ENCODE peak calls at places on chromosomes 2 and 18, in five cellular contexts. E is fibroblast of lung, I is RWPE1, F is ascending aorta, Z is stomach. B is an unnamed sample.

GRCh38 chr2:239106314-239106908 is 258.5 kb downstream of the TWIST2 start:
- DNase-seq in Z (peak), E (peak), I (peak), F (no peak), B (no peak)

GRCh38 chr2:134892282-134893054 is 26.2 kb upstream of the CCNT2 start:
- DNase-seq in I (no peak), F (no peak), Z (no peak), E (no peak), B (no peak)

GRCh38 chr2:71277536-71278103 is 50.7 kb upstream of the PAIP2B start:
- DNase-seq in Z (no peak), I (peak), F (peak), E (peak), B (no peak)

GRCh38 chr2:69126341-69126740 is 113.4 kb downstream of the ANTXR1 start:
- DNase-seq in Z (no peak), I (no peak), F (no peak), E (no peak), B (no peak)

GRCh38 chr2:5555636-5556035 is 136.5 kb upstream of the SOX11 start:
- DNase-seq in E (no peak), Z (no peak), F (no peak), I (no peak), B (no peak)

GRCh38 chr2:131038258-131039100 is 54.8 kb downstream of the FAM168B start:
- DNase-seq in F (peak), E (no peak), I (no peak), Z (no peak), B (no peak)

GRCh38 chr2:26805241-26805676 is 19.4 kb downstream of the CENPA start:
- DNase-seq in E (peak), Z (no peak), I (peak), F (no peak), B (no peak)

GRCh38 chr2:138298120-138298814 is 203.3 kb upstream of the SPOPL start:
- DNase-seq in E (no peak), Z (no peak), I (no peak), F (no peak), B (no peak)

GRCh38 chr2:70104231-70105111 is 17.2 kb downstream of the PCBP1 start:
- DNase-seq in E (peak), Z (peak), I (no peak), F (peak), B (no peak)

GRCh38 chr18:44811586-44812125 is 131.0 kb downstream of the SETBP1 start:
- DNase-seq in E (no peak), Z (no peak), I (no peak), F (no peak), B (no peak)

GRCh38 chr2:55985406-55985805 is 61.8 kb upstream of the EFEMP1 start:
- DNase-seq in F (no peak), Z (no peak), E (no peak), I (no peak), B (no peak)

GRCh38 chr2:118845843-118846666 is 1.4 kb downstream of the EN1 start:
- DNase-seq in Z (no peak), E (no peak), F (peak), I (no peak), B (no peak)

GRCh38 chr2:158756331-158756730 is 38.8 kb upstream of the DAPL1 start:
- DNase-seq in Z (no peak), I (no peak), F (no peak), E (no peak), B (no peak)

GRCh38 chr2:46308629-46309028 is 11.4 kb downstream of the EPAS1 start:
- DNase-seq in F (no peak), I (no peak), E (no peak), Z (no peak), B (no peak)

GRCh38 chr2:238238766-238239551 is 879 bp downstream of the HES6 start:
- DNase-seq in E (peak), I (no peak), F (no peak), Z (no peak), B (no peak)

GRCh38 chr2:190879474-190880373 is 897 bp upstream of the GLS start:
- DNase-seq in Z (no peak), F (no peak), I (no peak), E (peak), B (no peak)

GRCh38 chr2:19878268-19879046 is 23.3 kb downstream of the TTC32 start:
- DNase-seq in F (no peak), Z (no peak), I (no peak), E (no peak), B (peak)

GRCh38 chr2:30267576-30267975 is 36.2 kb downstream of the LBH start:
- DNase-seq in E (no peak), F (no peak), Z (no peak), I (no peak), B (no peak)

GRCh38 chr18:36296591-36297418 is 708 bp upstream of the FHOD3 start:
- DNase-seq in E (peak), I (peak), F (peak), Z (no peak), B (peak)

GRCh38 chr2:58449286-58450010 is 208.3 kb upstream of the FANCL start:
- DNase-seq in Z (no peak), E (peak), F (no peak), I (no peak), B (no peak)

GRCh38 chr2:101560780-101561315 is 85.9 kb upstream of the RFX8 start:
- DNase-seq in F (no peak), I (no peak), E (no peak), Z (no peak), B (no peak)

GRCh38 chr2:10389596-10389995 is 58.5 kb downstream of the ODC1 start:
- DNase-seq in I (no peak), Z (peak), E (no peak), F (no peak), B (no peak)

GRCh38 chr2:151780938-151781337 is 46.7 kb upstream of the NEB start:
- DNase-seq in Z (no peak), F (no peak), I (no peak), E (no peak), B (no peak)

GRCh38 chr2:205235434-205235833 is 446.9 kb upstream of the NRP2 start:
- DNase-seq in Z (no peak), I (peak), E (peak), F (no peak), B (no peak)

GRCh38 chr2:232416521-232417470 is 10.2 kb downstream of the ALPG start:
- DNase-seq in F (no peak), Z (no peak), E (no peak), I (no peak), B (no peak)

GRCh38 chr2:24886114-24886501 is 33.9 kb downstream of the ADCY3 start:
- DNase-seq in I (no peak), F (no peak), Z (no peak), E (no peak), B (no peak)

GRCh38 chr2:203876328-203876727 is 8.8 kb downstream of the CTLA4 start:
- DNase-seq in Z (no peak), I (no peak), F (no peak), E (no peak), B (no peak)

GRCh38 chr2:27735263-27735904 is 36.1 kb upstream of the MRPL33 start:
- DNase-seq in F (peak), I (peak), Z (peak), E (peak), B (no peak)

GRCh38 chr2:179824961-179825360 is 36.5 kb downstream of the ZNF385B start:
- DNase-seq in E (no peak), I (no peak), F (no peak), Z (no peak), B (no peak)

GRCh38 chr2:234661146-234661545 is 164.3 kb upstream of the ARL4C start:
- DNase-seq in F (no peak), I (no peak), Z (no peak), E (no peak), B (no peak)

GRCh38 chr2:49105506-49105905 is 48.8 kb downstream of the FSHR start:
- DNase-seq in F (no peak), I (no peak), Z (no peak), E (no peak), B (no peak)

GRCh38 chr2:176934869-176935415 is 277.7 kb upstream of the HNRNPA3 start:
- DNase-seq in E (no peak), I (no peak), Z (no peak), F (no peak), B (no peak)

GRCh38 chr2:240131941-240132650 is 4.0 kb downstream of the COPS9 start:
- DNase-seq in F (peak), Z (no peak), I (no peak), E (no peak), B (peak)

GRCh38 chr18:76658627-76659026 is 163.6 kb upstream of the ZNF516 start:
- DNase-seq in Z (no peak), F (no peak), I (no peak), E (peak), B (no peak)

GRCh38 chr18:49368876-49369440 is 91.5 kb downstream of the DYM start:
- DNase-seq in F (no peak), Z (peak), I (peak), E (peak), B (no peak)

GRCh38 chr2:226733189-226733858 is 66.3 kb downstream of the IRS1 start:
- DNase-seq in E (no peak), F (no peak), I (no peak), Z (no peak), B (no peak)

GRCh38 chr2:96111823-96112500 is 4.4 kb downstream of the ADRA2B start:
- DNase-seq in Z (no peak), I (no peak), F (no peak), E (no peak), B (no peak)
- TF ChIP-seq CTCF in Z (no peak), I (no peak), F (no peak), E (no peak), B (no peak)

DNA sequence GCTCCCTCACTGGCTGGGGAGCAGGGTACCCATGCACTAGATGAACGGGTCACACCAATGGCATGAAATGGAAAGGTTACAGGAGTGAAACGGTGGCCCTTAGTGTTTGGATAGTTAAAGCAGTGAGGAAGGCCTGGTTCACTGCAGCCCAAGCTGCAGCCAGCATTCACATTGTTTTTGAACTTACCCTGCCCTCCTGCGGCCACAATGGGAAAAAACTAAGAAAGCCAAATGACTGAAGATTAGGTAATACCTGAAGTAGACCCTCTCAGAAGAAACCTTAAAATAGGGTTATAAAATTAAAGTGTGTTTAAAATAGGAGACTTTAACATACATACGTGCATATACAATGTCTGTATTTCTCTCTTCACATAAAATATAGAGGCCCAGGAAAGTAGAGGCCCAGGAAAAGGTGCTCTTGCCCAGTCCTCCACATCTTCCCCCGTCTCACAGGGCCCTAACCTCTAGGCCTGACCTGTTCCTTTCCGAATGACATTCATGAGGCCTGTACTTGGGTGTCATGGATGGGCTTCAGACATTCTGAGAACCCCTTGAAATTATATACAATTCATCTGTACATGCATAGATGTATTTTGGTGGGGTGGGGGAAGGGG is 33.3 kb downstream of the DOK1 start:
- DNase-seq in Z (peak), E (peak), F (peak), I (peak), B (no peak)
- TF ChIP-seq CTCF in Z (peak), E (peak), F (peak), I (peak), B (peak)

GRCh38 chr2:156930423-156930822 is 327.1 kb upstream of the GALNT5 start:
- DNase-seq in F (no peak), I (no peak), Z (no peak), E (no peak), B (no peak)

GRCh38 chr2:156933580-156934225 is 323.8 kb upstream of the GALNT5 start:
- DNase-seq in E (no peak), I (no peak), Z (no peak), F (no peak), B (no peak)

GRCh38 chr2:156937430-156937829 is 320.1 kb upstream of the GALNT5 start:
- DNase-seq in F (no peak), I (no peak), E (no peak), Z (no peak), B (no peak)

GRCh38 chr2:156935611-156936010 is 321.9 kb upstream of the GALNT5 start:
- DNase-seq in E (peak), F (no peak), I (peak), Z (no peak), B (no peak)
- TF ChIP-seq CTCF in E (no peak), F (no peak), I (no peak), Z (no peak), B (no peak)

GRCh38 chr18:32333781-32334180 is 136.9 kb downstream of the GAREM1 start:
- DNase-seq in F (no peak), I (no peak), E (no peak), Z (no peak), B (no peak)
- TF ChIP-seq CTCF in F (no peak), I (no peak), E (no peak), Z (no peak), B (no peak)

GRCh38 chr18:54238181-54238936 is 13.9 kb upstream of the MBD2 start:
- DNase-seq in I (no peak), F (no peak), E (no peak), Z (no peak), B (no peak)
- TF ChIP-seq CTCF in I (no peak), F (no peak), E (no peak), Z (no peak), B (no peak)